ENCODE peak calls at places on chromosomes 4 and X, in four cellular contexts. J is natural killer cell; F is activated T-cell treated with anti-CD3 and anti-CD28 coated beads, Interleukin-2, amount 50 U/mL, for 72 hours; H is germinal center. Z is an unnamed sample.
A peak's percentile ranks its signal among the peaks of the same experiment; 100 is the strongest.

GRCh38 chr4:185020293-185020808 is 2.1 kb downstream of the HELT start:
- DNase-seq in J (no peak), F (no peak), H (no peak), Z (no peak)

GRCh38 chr4:65259251-65259650 is 411.0 kb downstream of the EPHA5 start:
- DNase-seq in J (no peak), F (no peak), H (no peak), Z (no peak)

GRCh38 chrX:78712381-78712780 is 35.1 kb upstream of the LPAR4 start:
- DNase-seq in J (no peak), F (no peak), H (no peak), Z (no peak)

GRCh38 chr4:182354867-182355266 is 111.7 kb downstream of the TENM3 start:
- DNase-seq in J (no peak), F (no peak), H (no peak), Z (no peak)

GRCh38 chrX:153598541-153599191 is at the start of gene CCNQ:
- DNase-seq in J (peak; percentile 21), F (peak; percentile 35), H (no peak), Z (peak; percentile 2)

GRCh38 chr4:168484626-168485025 is 4.3 kb upstream of the DDX60L start:
- DNase-seq in J (no peak), F (no peak), H (no peak), Z (no peak)

GRCh38 chr4:36094995-36095394 is 149.3 kb downstream of the ARAP2 start:
- DNase-seq in J (no peak), F (no peak), H (no peak), Z (no peak)

GRCh38 chr4:123599920-123600394 is 203.4 kb downstream of the SPRY1 start:
- DNase-seq in J (peak; percentile 46), F (peak; percentile 42), H (no peak), Z (peak; percentile 93)

GRCh38 chr4:109560687-109561452 is 824 bp downstream of the MCUB start:
- DNase-seq in J (peak; percentile 48), F (peak; percentile 73), H (peak; percentile 74), Z (peak; percentile 34)

GRCh38 chrX:133709486-133709885 is 275.9 kb downstream of the GPC3 start:
- DNase-seq in J (no peak), F (no peak), H (no peak), Z (no peak)

GRCh38 chr4:184481544-184481943 is 7.2 kb upstream of the IRF2 start:
- DNase-seq in J (no peak), F (no peak), H (no peak), Z (no peak)

GRCh38 chrX:113399501-113400192 is 559.0 kb upstream of the AMOT start:
- DNase-seq in J (no peak), F (no peak), H (no peak), Z (no peak)

Z was measured in AML-193.